ENCODE peak calls at places on chromosomes 11 and 22, in ten cellular contexts. J is SK-MEL-5; H is esophagus muscularis mucosa; D is psoas muscle; F is A549; N is ELF-1; Z is globus pallidus; E is T-helper 1 cell; V is cardiac septum; T is central memory CD8-positive, alpha-beta T cell. B is an unnamed sample.

GRCh38 chr11:36818410-36818809 is 220.4 kb upstream of the RAG2 start:
- DNase-seq in J (peak; percentile 80), H (no peak), D (no peak), F (peak; percentile 37), N (peak; percentile 22), Z (peak; percentile 16), E (no peak), V (no peak), T (no peak), B (no peak)

GRCh38 chr11:57430946-57431345 is 4.0 kb upstream of the SLC43A3 start:
- DNase-seq in J (peak; percentile 5), H (no peak), D (no peak), F (no peak), N (no peak), Z (no peak), E (no peak), V (peak; percentile 56), T (no peak), B (no peak)

GRCh38 chr22:50722716-50723428 is 15.1 kb upstream of the ACR start:
- DNase-seq in J (no peak), H (no peak), D (no peak), F (no peak), N (no peak), Z (no peak), E (no peak), V (no peak), T (no peak), B (no peak)

GRCh38 chr11:40118780-40119179 is 1340.7 kb downstream of the LRRC4C start:
- DNase-seq in J (no peak), H (no peak), D (no peak), F (no peak), N (no peak), Z (no peak), E (no peak), V (no peak), T (no peak), B (no peak)

GRCh38 chr11:43360361-43361032 is 1.8 kb downstream of the TTC17 start:
- DNase-seq in J (peak; percentile 6), H (no peak), D (no peak), F (no peak), N (no peak), Z (no peak), E (no peak), V (no peak), T (no peak), B (no peak)

GRCh38 chr11:111531687-111532364 is 8.7 kb upstream of the LAYN start:
- DNase-seq in J (peak; percentile 12), H (no peak), D (no peak), F (peak; percentile 75), N (peak; percentile 15), Z (no peak), E (no peak), V (no peak), T (no peak), B (no peak)

GRCh38 chr22:19855504-19856409 is 1.1 kb upstream of the GNB1L start:
- DNase-seq in J (peak; percentile 86), H (peak; percentile 92), D (peak; percentile 66), F (peak; percentile 70), N (peak; percentile 70), Z (peak; percentile 35), E (peak; percentile 30), V (peak; percentile 73), T (no peak), B (peak; percentile 26)

GRCh38 chr22:29773233-29773632 is 6.1 kb downstream of the UQCR10 start:
- DNase-seq in J (no peak), H (no peak), D (peak; percentile 58), F (peak; percentile 31), N (peak; percentile 60), Z (no peak), E (no peak), V (no peak), T (no peak), B (no peak)

GRCh38 chr11:33690290-33691050 is 10.2 kb downstream of the C11orf91 start:
- DNase-seq in J (peak; percentile 81), H (no peak), D (peak; percentile 71), F (peak; percentile 94), N (no peak), Z (peak; percentile 87), E (no peak), V (peak; percentile 86), T (no peak), B (no peak)

GRCh38 chr11:8566613-8567210 is 27.3 kb downstream of the STK33 start:
- DNase-seq in J (peak; percentile 75), H (no peak), D (no peak), F (peak; percentile 44), N (no peak), Z (peak; percentile 38), E (no peak), V (no peak), T (no peak), B (no peak)

GRCh38 chr22:42918500-42918899 is 61.4 kb upstream of the ARFGAP3 start:
- DNase-seq in J (no peak), H (no peak), D (no peak), F (no peak), N (no peak), Z (no peak), E (no peak), V (no peak), T (no peak), B (no peak)

GRCh38 chr11:131108780-131109179 is 192.5 kb upstream of the SNX19 start:
- DNase-seq in J (no peak), H (no peak), D (no peak), F (peak; percentile 13), N (no peak), Z (no peak), E (no peak), V (no peak), T (no peak), B (no peak)

GRCh38 chr22:46351131-46351735 is 15.7 kb downstream of the TRMU start:
- DNase-seq in J (no peak), H (no peak), D (no peak), F (no peak), N (no peak), Z (no peak), E (no peak), V (no peak), T (no peak), B (no peak)

GRCh38 chr11:120209750-120210650 is 832 bp upstream of the OAF start:
- DNase-seq in J (no peak), H (no peak), D (no peak), F (no peak), N (no peak), Z (no peak), E (no peak), V (no peak), T (no peak), B (no peak)

GRCh38 chr11:108620958-108621772 is 27.6 kb upstream of the EXPH5 start:
- DNase-seq in J (peak; percentile 6), H (no peak), D (no peak), F (peak; percentile 27), N (no peak), Z (no peak), E (no peak), V (no peak), T (no peak), B (no peak)

GRCh38 chr11:15095736-15096228 is 18.9 kb upstream of the INSC start:
- DNase-seq in J (no peak), H (no peak), D (no peak), F (no peak), N (no peak), Z (no peak), E (no peak), V (no peak), T (no peak), B (no peak)

GRCh38 chr11:116073854-116074837 is 569.9 kb upstream of the CADM1 start:
- DNase-seq in J (no peak), H (no peak), D (no peak), F (no peak), N (peak; percentile 42), Z (peak; percentile 3), E (no peak), V (no peak), T (no peak), B (no peak)

GRCh38 chr11:12205330-12205729 is 94.9 kb downstream of the MICAL2 start:
- DNase-seq in J (no peak), H (no peak), D (no peak), F (no peak), N (no peak), Z (no peak), E (no peak), V (no peak), T (no peak), B (no peak)

GRCh38 chr11:134980819-134981710 is 569.0 kb upstream of the B3GAT1 start:
- DNase-seq in J (no peak), H (peak; percentile 45), D (no peak), F (no peak), N (no peak), Z (no peak), E (no peak), V (peak; percentile 73), T (no peak), B (no peak)

GRCh38 chr11:5102246-5102645 is 32.9 kb downstream of the OR52E1 start:
- DNase-seq in J (no peak), H (no peak), D (no peak), F (no peak), N (no peak), Z (no peak), E (no peak), V (no peak), T (no peak), B (no peak)

GRCh38 chr11:8906629-8907028 is 4.4 kb upstream of the AKIP1 start:
- DNase-seq in J (peak; percentile 24), H (no peak), D (no peak), F (peak; percentile 84), N (no peak), Z (no peak), E (no peak), V (no peak), T (no peak), B (no peak)

GRCh38 chr11:102846292-102846691 is 2.9 kb upstream of the MMP3 start:
- DNase-seq in J (no peak), H (no peak), D (no peak), F (no peak), N (no peak), Z (no peak), E (no peak), V (no peak), T (no peak), B (no peak)

GRCh38 chr11:122709042-122709760 is 53.7 kb downstream of the UBASH3B start:
- DNase-seq in J (no peak), H (no peak), D (no peak), F (peak; percentile 52), N (no peak), Z (no peak), E (no peak), V (no peak), T (no peak), B (no peak)

GRCh38 chr11:65334696-65335295 is 1.1 kb downstream of the DPF2 start:
- DNase-seq in J (no peak), H (no peak), D (no peak), F (no peak), N (no peak), Z (no peak), E (no peak), V (no peak), T (no peak), B (no peak)

GRCh38 chr11:26865703-26866102 is 128.2 kb upstream of the FIBIN start:
- DNase-seq in J (no peak), H (no peak), D (no peak), F (no peak), N (no peak), Z (no peak), E (no peak), V (no peak), T (no peak), B (no peak)

GRCh38 chr22:46686221-46686872 is 51.7 kb downstream of the CERK start:
- DNase-seq in J (no peak), H (no peak), D (no peak), F (no peak), N (no peak), Z (no peak), E (no peak), V (no peak), T (no peak), B (no peak)

GRCh38 chr11:64535811-64536210 is 55.2 kb upstream of the SLC22A12 start:
- DNase-seq in J (no peak), H (no peak), D (no peak), F (no peak), N (no peak), Z (no peak), E (no peak), V (peak; percentile 61), T (no peak), B (no peak)

GRCh38 chr22:37643225-37643847 is 3.9 kb downstream of the SH3BP1 start:
- DNase-seq in J (peak; percentile 85), H (peak; percentile 95), D (peak; percentile 87), F (peak; percentile 59), N (peak; percentile 88), Z (peak; percentile 67), E (peak; percentile 85), V (peak; percentile 92), T (peak; percentile 91), B (peak; percentile 85)

B was measured in stimulated activated CD8-positive, alpha-beta memory T cell treated with anti-CD3 and anti-CD28 coated beads, Interleukin-4, amount 100 ng/mL, for 1 hour.